ENCODE peak calls at places on chromosomes 3 and 15, in nine cellular contexts. One of them, this sample, is unnamed.

GRCh38 chr3:52404391-52404790 is 40.5 kb downstream of the SEMA3G start:
- DNase-seq in CD8-positive, alpha-beta T cell: no peak
- DNase-seq in brain microvascular endothelial cell: no peak
- DNase-seq in T-helper 17 cell: no peak
- DNase-seq in hippocampal formation: no peak
- DNase-seq in NCI-H1105 treated with DMSO at 0.1 percent for 48 hours: no peak
- DNase-seq in T-helper 2 cell: no peak
- DNase-seq in CD8-positive, alpha-beta memory T cell: no peak
- DNase-seq in cardiac muscle cell: no peak
- DNase-seq in this sample: no peak

GRCh38 chr3:111545349-111545748 is 3.4 kb downstream of the CD96 start:
- DNase-seq in CD8-positive, alpha-beta T cell: no peak
- DNase-seq in brain microvascular endothelial cell: no peak
- DNase-seq in T-helper 17 cell: no peak
- DNase-seq in hippocampal formation: no peak
- DNase-seq in NCI-H1105 treated with DMSO at 0.1 percent for 48 hours: no peak
- DNase-seq in T-helper 2 cell: no peak
- DNase-seq in CD8-positive, alpha-beta memory T cell: no peak
- DNase-seq in cardiac muscle cell: no peak
- DNase-seq in this sample: no peak

GRCh38 chr3:187966636-187967035 is 187.3 kb upstream of the LPP start:
- DNase-seq in CD8-positive, alpha-beta T cell: no peak
- DNase-seq in brain microvascular endothelial cell: no peak
- DNase-seq in T-helper 17 cell: no peak
- DNase-seq in hippocampal formation: peak; percentile 30
- DNase-seq in NCI-H1105 treated with DMSO at 0.1 percent for 48 hours: peak; percentile 48
- DNase-seq in T-helper 2 cell: no peak
- DNase-seq in CD8-positive, alpha-beta memory T cell: no peak
- DNase-seq in cardiac muscle cell: no peak
- DNase-seq in this sample: no peak

GRCh38 chr15:51004103-51004536 is 90.6 kb downstream of the TNFAIP8L3 start:
- DNase-seq in CD8-positive, alpha-beta T cell: no peak
- DNase-seq in brain microvascular endothelial cell: peak; percentile 14
- DNase-seq in T-helper 17 cell: no peak
- DNase-seq in hippocampal formation: no peak
- DNase-seq in NCI-H1105 treated with DMSO at 0.1 percent for 48 hours: no peak
- DNase-seq in T-helper 2 cell: no peak
- DNase-seq in CD8-positive, alpha-beta memory T cell: no peak
- DNase-seq in cardiac muscle cell: peak; percentile 57
- DNase-seq in this sample: no peak

GRCh38 chr3:170331143-170331542 is 26.4 kb upstream of the SKIL start:
- DNase-seq in CD8-positive, alpha-beta T cell: no peak
- DNase-seq in brain microvascular endothelial cell: peak; percentile 61
- DNase-seq in T-helper 17 cell: no peak
- DNase-seq in hippocampal formation: no peak
- DNase-seq in NCI-H1105 treated with DMSO at 0.1 percent for 48 hours: no peak
- DNase-seq in T-helper 2 cell: no peak
- DNase-seq in CD8-positive, alpha-beta memory T cell: no peak
- DNase-seq in cardiac muscle cell: no peak
- DNase-seq in this sample: no peak

GRCh38 chr3:153633407-153633806 is 471.4 kb downstream of the RAP2B start:
- DNase-seq in CD8-positive, alpha-beta T cell: no peak
- DNase-seq in brain microvascular endothelial cell: no peak
- DNase-seq in T-helper 17 cell: no peak
- DNase-seq in hippocampal formation: no peak
- DNase-seq in NCI-H1105 treated with DMSO at 0.1 percent for 48 hours: no peak
- DNase-seq in T-helper 2 cell: no peak
- DNase-seq in CD8-positive, alpha-beta memory T cell: no peak
- DNase-seq in cardiac muscle cell: no peak
- DNase-seq in this sample: no peak

GRCh38 chr15:100788080-100788730 is 91.4 kb upstream of the ALDH1A3 start:
- DNase-seq in CD8-positive, alpha-beta T cell: no peak
- DNase-seq in brain microvascular endothelial cell: no peak
- DNase-seq in T-helper 17 cell: no peak
- DNase-seq in hippocampal formation: no peak
- DNase-seq in NCI-H1105 treated with DMSO at 0.1 percent for 48 hours: no peak
- DNase-seq in T-helper 2 cell: no peak
- DNase-seq in CD8-positive, alpha-beta memory T cell: peak; percentile 2
- DNase-seq in cardiac muscle cell: no peak
- DNase-seq in this sample: no peak

GRCh38 chr3:56864090-56864489 is 62.3 kb upstream of the ARHGEF3 start:
- DNase-seq in CD8-positive, alpha-beta T cell: no peak
- DNase-seq in brain microvascular endothelial cell: no peak
- DNase-seq in T-helper 17 cell: no peak
- DNase-seq in hippocampal formation: no peak
- DNase-seq in NCI-H1105 treated with DMSO at 0.1 percent for 48 hours: no peak
- DNase-seq in T-helper 2 cell: no peak
- DNase-seq in CD8-positive, alpha-beta memory T cell: no peak
- DNase-seq in cardiac muscle cell: no peak
- DNase-seq in this sample: no peak

GRCh38 chr3:114498779-114499370 is 205.0 kb downstream of the TIGIT start:
- DNase-seq in CD8-positive, alpha-beta T cell: no peak
- DNase-seq in brain microvascular endothelial cell: peak; percentile 96
- DNase-seq in T-helper 17 cell: no peak
- DNase-seq in hippocampal formation: no peak
- DNase-seq in NCI-H1105 treated with DMSO at 0.1 percent for 48 hours: no peak
- DNase-seq in T-helper 2 cell: no peak
- DNase-seq in CD8-positive, alpha-beta memory T cell: no peak
- DNase-seq in cardiac muscle cell: peak; percentile 82
- DNase-seq in this sample: no peak

GRCh38 chr15:55255714-55256113 is 33.9 kb downstream of the RAB27A start:
- DNase-seq in CD8-positive, alpha-beta T cell: no peak
- DNase-seq in brain microvascular endothelial cell: no peak
- DNase-seq in T-helper 17 cell: no peak
- DNase-seq in hippocampal formation: no peak
- DNase-seq in NCI-H1105 treated with DMSO at 0.1 percent for 48 hours: no peak
- DNase-seq in T-helper 2 cell: no peak
- DNase-seq in CD8-positive, alpha-beta memory T cell: no peak
- DNase-seq in cardiac muscle cell: no peak
- DNase-seq in this sample: no peak

GRCh38 chr3:107650788-107651187 is 128.0 kb downstream of the BBX start:
- DNase-seq in CD8-positive, alpha-beta T cell: no peak
- DNase-seq in brain microvascular endothelial cell: no peak
- DNase-seq in T-helper 17 cell: no peak
- DNase-seq in hippocampal formation: no peak
- DNase-seq in NCI-H1105 treated with DMSO at 0.1 percent for 48 hours: no peak
- DNase-seq in T-helper 2 cell: no peak
- DNase-seq in CD8-positive, alpha-beta memory T cell: no peak
- DNase-seq in cardiac muscle cell: no peak
- DNase-seq in this sample: no peak

GRCh38 chr3:156787926-156788663 is 38.1 kb upstream of the LEKR1 start:
- DNase-seq in CD8-positive, alpha-beta T cell: no peak
- DNase-seq in brain microvascular endothelial cell: peak; percentile 97
- DNase-seq in T-helper 17 cell: no peak
- DNase-seq in hippocampal formation: no peak
- DNase-seq in NCI-H1105 treated with DMSO at 0.1 percent for 48 hours: no peak
- DNase-seq in T-helper 2 cell: no peak
- DNase-seq in CD8-positive, alpha-beta memory T cell: no peak
- DNase-seq in cardiac muscle cell: peak; percentile 88
- DNase-seq in this sample: no peak

This sample was measured in activated T-helper 1 cell treated with Interleukin-2 at 50 U/mL for 16 hours.